ENCODE peak calls at places on chromosomes 12 and 14, in five cellular contexts. One of them, this sample, is unnamed.
A peak's percentile ranks its signal among the peaks of the same experiment; 100 is the strongest.

GRCh38 chr14:75597149-75597548 is 18.7 kb downstream of the FLVCR2 start:
- ATAC-seq in activated CD4-positive, CD25-positive, alpha-beta regulatory T cell treated with anti-CD3 and anti-CD28 coated beads, Interleukin-2, amount 50 U/mL, for 24 hours: no peak
- ATAC-seq in central memory CD8-positive, alpha-beta T cell: no peak
- ATAC-seq in stimulated activated naive CD8-positive, alpha-beta T cell treated with anti-CD3 and anti-CD28 coated beads, Interleukin-15, Interleukin-2, amounts not matched to agents 100 U/mL and 50 U/mL, for 24 hours: no peak
- ATAC-seq in lower lobe of right lung: peak; percentile 67
- ATAC-seq in this sample: no peak

GRCh38 chr14:79279645-79280399 is 931.5 kb downstream of the DIO2 start:
- ATAC-seq in activated CD4-positive, CD25-positive, alpha-beta regulatory T cell treated with anti-CD3 and anti-CD28 coated beads, Interleukin-2, amount 50 U/mL, for 24 hours: no peak
- ATAC-seq in central memory CD8-positive, alpha-beta T cell: no peak
- ATAC-seq in stimulated activated naive CD8-positive, alpha-beta T cell treated with anti-CD3 and anti-CD28 coated beads, Interleukin-15, Interleukin-2, amounts not matched to agents 100 U/mL and 50 U/mL, for 24 hours: no peak
- ATAC-seq in lower lobe of right lung: peak; percentile 66
- ATAC-seq in this sample: no peak

GRCh38 chr14:104731249-104731924 is 7.4 kb downstream of the ADSS1 start:
- ATAC-seq in activated CD4-positive, CD25-positive, alpha-beta regulatory T cell treated with anti-CD3 and anti-CD28 coated beads, Interleukin-2, amount 50 U/mL, for 24 hours: no peak
- ATAC-seq in central memory CD8-positive, alpha-beta T cell: no peak
- ATAC-seq in stimulated activated naive CD8-positive, alpha-beta T cell treated with anti-CD3 and anti-CD28 coated beads, Interleukin-15, Interleukin-2, amounts not matched to agents 100 U/mL and 50 U/mL, for 24 hours: peak; percentile 42
- ATAC-seq in lower lobe of right lung: no peak
- ATAC-seq in this sample: no peak

GRCh38 chr14:66662374-66662773 is 154.4 kb downstream of the GPHN start:
- ATAC-seq in activated CD4-positive, CD25-positive, alpha-beta regulatory T cell treated with anti-CD3 and anti-CD28 coated beads, Interleukin-2, amount 50 U/mL, for 24 hours: no peak
- ATAC-seq in central memory CD8-positive, alpha-beta T cell: no peak
- ATAC-seq in stimulated activated naive CD8-positive, alpha-beta T cell treated with anti-CD3 and anti-CD28 coated beads, Interleukin-15, Interleukin-2, amounts not matched to agents 100 U/mL and 50 U/mL, for 24 hours: no peak
- ATAC-seq in lower lobe of right lung: no peak
- ATAC-seq in this sample: no peak

GRCh38 chr12:9341260-9341585 is 133.0 kb upstream of the PZP start:
- ATAC-seq in activated CD4-positive, CD25-positive, alpha-beta regulatory T cell treated with anti-CD3 and anti-CD28 coated beads, Interleukin-2, amount 50 U/mL, for 24 hours: no peak
- ATAC-seq in central memory CD8-positive, alpha-beta T cell: peak; percentile 82
- ATAC-seq in stimulated activated naive CD8-positive, alpha-beta T cell treated with anti-CD3 and anti-CD28 coated beads, Interleukin-15, Interleukin-2, amounts not matched to agents 100 U/mL and 50 U/mL, for 24 hours: no peak
- ATAC-seq in lower lobe of right lung: no peak
- ATAC-seq in this sample: no peak

GRCh38 chr12:64610092-64610659 is at the start of gene RASSF3:
- ATAC-seq in activated CD4-positive, CD25-positive, alpha-beta regulatory T cell treated with anti-CD3 and anti-CD28 coated beads, Interleukin-2, amount 50 U/mL, for 24 hours: peak; percentile 59
- ATAC-seq in central memory CD8-positive, alpha-beta T cell: peak; percentile 53
- ATAC-seq in stimulated activated naive CD8-positive, alpha-beta T cell treated with anti-CD3 and anti-CD28 coated beads, Interleukin-15, Interleukin-2, amounts not matched to agents 100 U/mL and 50 U/mL, for 24 hours: peak; percentile 77
- ATAC-seq in lower lobe of right lung: peak; percentile 88
- ATAC-seq in this sample: peak; percentile 63

GRCh38 chr12:47801170-47801903 is 18.4 kb downstream of the HDAC7 start:
- ATAC-seq in activated CD4-positive, CD25-positive, alpha-beta regulatory T cell treated with anti-CD3 and anti-CD28 coated beads, Interleukin-2, amount 50 U/mL, for 24 hours: no peak
- ATAC-seq in central memory CD8-positive, alpha-beta T cell: no peak
- ATAC-seq in stimulated activated naive CD8-positive, alpha-beta T cell treated with anti-CD3 and anti-CD28 coated beads, Interleukin-15, Interleukin-2, amounts not matched to agents 100 U/mL and 50 U/mL, for 24 hours: no peak
- ATAC-seq in lower lobe of right lung: peak; percentile 40
- ATAC-seq in this sample: no peak

GRCh38 chr14:70964492-70964891 is 57.2 kb downstream of the PCNX1 start:
- ATAC-seq in activated CD4-positive, CD25-positive, alpha-beta regulatory T cell treated with anti-CD3 and anti-CD28 coated beads, Interleukin-2, amount 50 U/mL, for 24 hours: no peak
- ATAC-seq in central memory CD8-positive, alpha-beta T cell: no peak
- ATAC-seq in stimulated activated naive CD8-positive, alpha-beta T cell treated with anti-CD3 and anti-CD28 coated beads, Interleukin-15, Interleukin-2, amounts not matched to agents 100 U/mL and 50 U/mL, for 24 hours: no peak
- ATAC-seq in lower lobe of right lung: no peak
- ATAC-seq in this sample: no peak

GRCh38 chr14:99604766-99605298 is 825 bp upstream of the CCDC85C start:
- ATAC-seq in activated CD4-positive, CD25-positive, alpha-beta regulatory T cell treated with anti-CD3 and anti-CD28 coated beads, Interleukin-2, amount 50 U/mL, for 24 hours: peak; percentile 11
- ATAC-seq in central memory CD8-positive, alpha-beta T cell: peak; percentile 45
- ATAC-seq in stimulated activated naive CD8-positive, alpha-beta T cell treated with anti-CD3 and anti-CD28 coated beads, Interleukin-15, Interleukin-2, amounts not matched to agents 100 U/mL and 50 U/mL, for 24 hours: peak; percentile 7
- ATAC-seq in lower lobe of right lung: peak; percentile 57
- ATAC-seq in this sample: peak; percentile 41

GRCh38 chr14:101290681-101291080 is 270.6 kb upstream of the DIO3 start:
- ATAC-seq in activated CD4-positive, CD25-positive, alpha-beta regulatory T cell treated with anti-CD3 and anti-CD28 coated beads, Interleukin-2, amount 50 U/mL, for 24 hours: no peak
- ATAC-seq in central memory CD8-positive, alpha-beta T cell: no peak
- ATAC-seq in stimulated activated naive CD8-positive, alpha-beta T cell treated with anti-CD3 and anti-CD28 coated beads, Interleukin-15, Interleukin-2, amounts not matched to agents 100 U/mL and 50 U/mL, for 24 hours: no peak
- ATAC-seq in lower lobe of right lung: no peak
- ATAC-seq in this sample: no peak

GRCh38 chr12:21509768-21510167 is 8.2 kb downstream of the GOLT1B start:
- ATAC-seq in activated CD4-positive, CD25-positive, alpha-beta regulatory T cell treated with anti-CD3 and anti-CD28 coated beads, Interleukin-2, amount 50 U/mL, for 24 hours: peak; percentile 87
- ATAC-seq in central memory CD8-positive, alpha-beta T cell: no peak
- ATAC-seq in stimulated activated naive CD8-positive, alpha-beta T cell treated with anti-CD3 and anti-CD28 coated beads, Interleukin-15, Interleukin-2, amounts not matched to agents 100 U/mL and 50 U/mL, for 24 hours: peak; percentile 46
- ATAC-seq in lower lobe of right lung: no peak
- ATAC-seq in this sample: peak; percentile 84

GRCh38 chr12:66014818-66015217 is 115.7 kb downstream of the LLPH start:
- ATAC-seq in activated CD4-positive, CD25-positive, alpha-beta regulatory T cell treated with anti-CD3 and anti-CD28 coated beads, Interleukin-2, amount 50 U/mL, for 24 hours: no peak
- ATAC-seq in central memory CD8-positive, alpha-beta T cell: no peak
- ATAC-seq in stimulated activated naive CD8-positive, alpha-beta T cell treated with anti-CD3 and anti-CD28 coated beads, Interleukin-15, Interleukin-2, amounts not matched to agents 100 U/mL and 50 U/mL, for 24 hours: no peak
- ATAC-seq in lower lobe of right lung: no peak
- ATAC-seq in this sample: no peak

GRCh38 chr12:3964404-3964803 is 91.2 kb upstream of the PARP11 start:
- ATAC-seq in activated CD4-positive, CD25-positive, alpha-beta regulatory T cell treated with anti-CD3 and anti-CD28 coated beads, Interleukin-2, amount 50 U/mL, for 24 hours: no peak
- ATAC-seq in central memory CD8-positive, alpha-beta T cell: no peak
- ATAC-seq in stimulated activated naive CD8-positive, alpha-beta T cell treated with anti-CD3 and anti-CD28 coated beads, Interleukin-15, Interleukin-2, amounts not matched to agents 100 U/mL and 50 U/mL, for 24 hours: no peak
- ATAC-seq in lower lobe of right lung: no peak
- ATAC-seq in this sample: no peak

GRCh38 chr14:54332490-54332889 is 64.3 kb upstream of the CDKN3 start:
- ATAC-seq in activated CD4-positive, CD25-positive, alpha-beta regulatory T cell treated with anti-CD3 and anti-CD28 coated beads, Interleukin-2, amount 50 U/mL, for 24 hours: no peak
- ATAC-seq in central memory CD8-positive, alpha-beta T cell: no peak
- ATAC-seq in stimulated activated naive CD8-positive, alpha-beta T cell treated with anti-CD3 and anti-CD28 coated beads, Interleukin-15, Interleukin-2, amounts not matched to agents 100 U/mL and 50 U/mL, for 24 hours: no peak
- ATAC-seq in lower lobe of right lung: no peak
- ATAC-seq in this sample: no peak

GRCh38 chr12:74415633-74416032 is 122.0 kb upstream of the ATXN7L3B start:
- ATAC-seq in activated CD4-positive, CD25-positive, alpha-beta regulatory T cell treated with anti-CD3 and anti-CD28 coated beads, Interleukin-2, amount 50 U/mL, for 24 hours: no peak
- ATAC-seq in central memory CD8-positive, alpha-beta T cell: no peak
- ATAC-seq in stimulated activated naive CD8-positive, alpha-beta T cell treated with anti-CD3 and anti-CD28 coated beads, Interleukin-15, Interleukin-2, amounts not matched to agents 100 U/mL and 50 U/mL, for 24 hours: peak; percentile 43
- ATAC-seq in lower lobe of right lung: no peak
- ATAC-seq in this sample: no peak

GRCh38 chr12:49893753-49894752 is 9.6 kb downstream of the FAIM2 start:
- ATAC-seq in activated CD4-positive, CD25-positive, alpha-beta regulatory T cell treated with anti-CD3 and anti-CD28 coated beads, Interleukin-2, amount 50 U/mL, for 24 hours: peak; percentile 15
- ATAC-seq in central memory CD8-positive, alpha-beta T cell: no peak
- ATAC-seq in stimulated activated naive CD8-positive, alpha-beta T cell treated with anti-CD3 and anti-CD28 coated beads, Interleukin-15, Interleukin-2, amounts not matched to agents 100 U/mL and 50 U/mL, for 24 hours: no peak
- ATAC-seq in lower lobe of right lung: no peak
- ATAC-seq in this sample: peak; percentile 21

GRCh38 chr14:105532111-105532623 is 5.8 kb downstream of the TMEM121 start:
- ATAC-seq in activated CD4-positive, CD25-positive, alpha-beta regulatory T cell treated with anti-CD3 and anti-CD28 coated beads, Interleukin-2, amount 50 U/mL, for 24 hours: no peak
- ATAC-seq in central memory CD8-positive, alpha-beta T cell: no peak
- ATAC-seq in stimulated activated naive CD8-positive, alpha-beta T cell treated with anti-CD3 and anti-CD28 coated beads, Interleukin-15, Interleukin-2, amounts not matched to agents 100 U/mL and 50 U/mL, for 24 hours: no peak
- ATAC-seq in lower lobe of right lung: no peak
- ATAC-seq in this sample: no peak

GRCh38 chr12:76866146-76866545 is 12.7 kb downstream of the CSRP2 start:
- ATAC-seq in activated CD4-positive, CD25-positive, alpha-beta regulatory T cell treated with anti-CD3 and anti-CD28 coated beads, Interleukin-2, amount 50 U/mL, for 24 hours: no peak
- ATAC-seq in central memory CD8-positive, alpha-beta T cell: no peak
- ATAC-seq in stimulated activated naive CD8-positive, alpha-beta T cell treated with anti-CD3 and anti-CD28 coated beads, Interleukin-15, Interleukin-2, amounts not matched to agents 100 U/mL and 50 U/mL, for 24 hours: no peak
- ATAC-seq in lower lobe of right lung: no peak
- ATAC-seq in this sample: no peak

GRCh38 chr14:105636935-105637334 is 110.6 kb downstream of the TMEM121 start:
- ATAC-seq in activated CD4-positive, CD25-positive, alpha-beta regulatory T cell treated with anti-CD3 and anti-CD28 coated beads, Interleukin-2, amount 50 U/mL, for 24 hours: no peak
- ATAC-seq in central memory CD8-positive, alpha-beta T cell: no peak
- ATAC-seq in stimulated activated naive CD8-positive, alpha-beta T cell treated with anti-CD3 and anti-CD28 coated beads, Interleukin-15, Interleukin-2, amounts not matched to agents 100 U/mL and 50 U/mL, for 24 hours: no peak
- ATAC-seq in lower lobe of right lung: no peak
- ATAC-seq in this sample: no peak

GRCh38 chr14:97215263-97215969 is 418.2 kb downstream of the VRK1 start:
- ATAC-seq in activated CD4-positive, CD25-positive, alpha-beta regulatory T cell treated with anti-CD3 and anti-CD28 coated beads, Interleukin-2, amount 50 U/mL, for 24 hours: no peak
- ATAC-seq in central memory CD8-positive, alpha-beta T cell: no peak
- ATAC-seq in stimulated activated naive CD8-positive, alpha-beta T cell treated with anti-CD3 and anti-CD28 coated beads, Interleukin-15, Interleukin-2, amounts not matched to agents 100 U/mL and 50 U/mL, for 24 hours: no peak
- ATAC-seq in lower lobe of right lung: no peak
- ATAC-seq in this sample: no peak

GRCh38 chr12:126588586-126589249 is 1523.5 kb downstream of the AACS start:
- ATAC-seq in activated CD4-positive, CD25-positive, alpha-beta regulatory T cell treated with anti-CD3 and anti-CD28 coated beads, Interleukin-2, amount 50 U/mL, for 24 hours: no peak
- ATAC-seq in central memory CD8-positive, alpha-beta T cell: no peak
- ATAC-seq in stimulated activated naive CD8-positive, alpha-beta T cell treated with anti-CD3 and anti-CD28 coated beads, Interleukin-15, Interleukin-2, amounts not matched to agents 100 U/mL and 50 U/mL, for 24 hours: no peak
- ATAC-seq in lower lobe of right lung: peak; percentile 92
- ATAC-seq in this sample: peak; percentile 91

GRCh38 chr14:101476258-101476930 is 84.9 kb upstream of the DIO3 start:
- ATAC-seq in activated CD4-positive, CD25-positive, alpha-beta regulatory T cell treated with anti-CD3 and anti-CD28 coated beads, Interleukin-2, amount 50 U/mL, for 24 hours: no peak
- ATAC-seq in central memory CD8-positive, alpha-beta T cell: no peak
- ATAC-seq in stimulated activated naive CD8-positive, alpha-beta T cell treated with anti-CD3 and anti-CD28 coated beads, Interleukin-15, Interleukin-2, amounts not matched to agents 100 U/mL and 50 U/mL, for 24 hours: no peak
- ATAC-seq in lower lobe of right lung: peak; percentile 48
- ATAC-seq in this sample: no peak